ENCODE peak calls at places on chromosomes 5 and 9, in five cellular contexts. Z is OCI-LY7, E is mucosa of descending colon, I is PC-3, M is thoracic aorta. H is an unnamed sample.

GRCh38 chr5:33271606-33272005 is 169.2 kb upstream of the TARS1 start:
- DNase-seq in M (no peak), E (no peak), Z (no peak), I (no peak), H (no peak)

GRCh38 chr9:104608336-104608735 is 2.9 kb upstream of the OR13C2 start:
- DNase-seq in I (peak), M (no peak), E (no peak), Z (peak), H (no peak)

GRCh38 chr5:78811121-78811832 is 162.7 kb upstream of the LHFPL2 start:
- DNase-seq in Z (no peak), M (no peak), I (no peak), E (no peak), H (no peak)

GRCh38 chr9:126036881-126037291 is 289.7 kb downstream of the PBX3 start:
- DNase-seq in M (no peak), E (no peak), Z (no peak), I (no peak), H (no peak)

GRCh38 chr9:111740739-111741138 is 54.0 kb downstream of the SHOC1 start:
- DNase-seq in M (no peak), Z (no peak), I (no peak), E (no peak), H (no peak)

GRCh38 chr5:135214897-135215616 is 181.0 kb upstream of the PITX1 start:
- DNase-seq in M (no peak), I (no peak), E (no peak), Z (no peak), H (no peak)

GRCh38 chr9:4386819-4387218 is 87.0 kb upstream of the GLIS3 start:
- DNase-seq in I (peak), Z (no peak), E (no peak), M (no peak), H (no peak)

GRCh38 chr5:136560111-136560510 is 194.8 kb upstream of the TRPC7 start:
- DNase-seq in Z (no peak), M (no peak), E (no peak), I (no peak), H (no peak)

GRCh38 chr5:179400020-179400419 is 54.8 kb upstream of the ADAMTS2 start:
- DNase-seq in E (no peak), I (no peak), Z (no peak), M (no peak), H (no peak)

GRCh38 chr5:150376799-150377771 is 19.6 kb downstream of the TCOF1 start:
- DNase-seq in M (no peak), I (no peak), E (no peak), Z (no peak), H (no peak)

GRCh38 chr5:90408571-90409317 is 812 bp downstream of the CETN3 start:
- DNase-seq in I (peak), Z (peak), E (no peak), M (no peak), H (no peak)

GRCh38 chr5:60223342-60223741 is 329.8 kb upstream of the PDE4D start:
- DNase-seq in I (peak), Z (no peak), M (no peak), E (no peak), H (no peak)

GRCh38 chr9:135982499-135983264 is 21.5 kb upstream of the UBAC1 start:
- DNase-seq in E (no peak), I (no peak), M (no peak), Z (no peak), H (no peak)
- TF ChIP-seq CTCF in E (no peak), I (no peak), M (no peak), Z (no peak), H (no peak)

GRCh38 chr5:88480766-88481499 is 212.3 kb upstream of the TMEM161B start:
- DNase-seq in E (no peak), I (no peak), Z (no peak), M (no peak), H (no peak)
- TF ChIP-seq CTCF in E (no peak), I (no peak), Z (no peak), M (no peak), H (no peak)

GRCh38 chr5:130077007-130077406 is 172.7 kb downstream of the CHSY3 start:
- DNase-seq in Z (no peak), M (no peak), E (no peak), I (no peak), H (no peak)
- TF ChIP-seq CTCF in Z (no peak), M (no peak), E (no peak), I (peak), H (no peak)

GRCh38 chr5:80275347-80275746 is 19.5 kb upstream of the SERINC5 start:
- DNase-seq in M (no peak), I (peak), Z (peak), E (no peak), H (no peak)
- TF ChIP-seq CTCF in M (no peak), I (peak), Z (peak), E (no peak), H (no peak)

GRCh38 chr5:42590566-42590965 is 166.1 kb upstream of the CCDC152 start:
- DNase-seq in I (no peak), Z (no peak), E (no peak), M (no peak), H (no peak)

GRCh38 chr5:42591026-42591425 is 165.6 kb upstream of the CCDC152 start:
- DNase-seq in M (no peak), I (no peak), E (no peak), Z (no peak), H (no peak)

GRCh38 chr5:42586625-42587024 is 163.4 kb downstream of the GHR start:
- DNase-seq in M (no peak), E (no peak), Z (no peak), I (no peak), H (no peak)

GRCh38 chr5:42583322-42583721 is 160.1 kb downstream of the GHR start:
- DNase-seq in Z (peak), E (no peak), I (peak), M (no peak), H (no peak)

GRCh38 chr5:42587056-42587723 is 164.0 kb downstream of the GHR start:
- DNase-seq in I (no peak), Z (no peak), E (no peak), M (no peak), H (no peak)
- TF ChIP-seq CTCF in I (no peak), Z (no peak), E (no peak), M (no peak), H (no peak)

GRCh38 chr9:19457694-19458009 is 48.8 kb downstream of the ACER2 start:
- DNase-seq in Z (no peak), E (no peak), M (no peak), I (no peak), H (no peak)
- TF ChIP-seq CTCF in Z (no peak), E (no peak), M (no peak), I (no peak), H (no peak)

H was measured in omental fat pad.